ENCODE peak calls at places on chromosomes 13 and 19, in nine cellular contexts. One of them, this sample, is unnamed. For H3K4me1, the result is how much of the 10 kb centered on the place peaks cover.

GRCh38 chr13:108188260-108188659 is 27.1 kb downstream of the LIG4 start:
- DNase-seq in esophagus squamous epithelium: no peak
- DNase-seq in mucosa of descending colon: no peak
- DNase-seq in HCT116: no peak
- DNase-seq in heart right ventricle: no peak
- DNase-seq in adrenal gland: no peak
- DNase-seq in tibial nerve: no peak
- DNase-seq in psoas muscle: no peak
- DNase-seq in thoracic aorta: no peak
- DNase-seq in this sample: no peak

GRCh38 chr13:112132142-112132541 is 65.2 kb downstream of the SOX1 start:
- DNase-seq in heart right ventricle: no peak
- DNase-seq in thoracic aorta: no peak
- DNase-seq in adrenal gland: no peak
- DNase-seq in psoas muscle: no peak
- DNase-seq in esophagus squamous epithelium: no peak
- DNase-seq in mucosa of descending colon: no peak
- DNase-seq in HCT116: no peak
- DNase-seq in tibial nerve: no peak
- DNase-seq in this sample: peak

GRCh38 chr13:44415815-44416214 is 42.2 kb downstream of the SERP2 start:
- DNase-seq in heart right ventricle: no peak
- DNase-seq in adrenal gland: no peak
- DNase-seq in tibial nerve: no peak
- DNase-seq in mucosa of descending colon: no peak
- DNase-seq in thoracic aorta: no peak
- DNase-seq in psoas muscle: no peak
- DNase-seq in HCT116: no peak
- DNase-seq in esophagus squamous epithelium: no peak
- DNase-seq in this sample: no peak

GRCh38 chr19:37932985-37933953 is 26.3 kb downstream of the SIPA1L3 start:
- DNase-seq in psoas muscle: peak
- DNase-seq in HCT116: no peak
- DNase-seq in esophagus squamous epithelium: no peak
- DNase-seq in tibial nerve: no peak
- DNase-seq in heart right ventricle: no peak
- DNase-seq in mucosa of descending colon: peak
- DNase-seq in adrenal gland: no peak
- DNase-seq in thoracic aorta: no peak
- DNase-seq in this sample: no peak

GRCh38 chr19:46288896-46289588 is 7.8 kb upstream of the HIF3A start:
- DNase-seq in mucosa of descending colon: no peak
- DNase-seq in thoracic aorta: no peak
- DNase-seq in HCT116: no peak
- DNase-seq in tibial nerve: no peak
- DNase-seq in adrenal gland: peak
- DNase-seq in psoas muscle: no peak
- DNase-seq in esophagus squamous epithelium: no peak
- DNase-seq in heart right ventricle: peak
- DNase-seq in this sample: no peak

GRCh38 chr13:22235285-22235949 is 564.5 kb downstream of the FGF9 start:
- DNase-seq in psoas muscle: no peak
- DNase-seq in thoracic aorta: no peak
- DNase-seq in heart right ventricle: no peak
- DNase-seq in mucosa of descending colon: no peak
- DNase-seq in HCT116: peak
- DNase-seq in tibial nerve: no peak
- DNase-seq in adrenal gland: no peak
- DNase-seq in esophagus squamous epithelium: no peak
- DNase-seq in this sample: no peak

GRCh38 chr19:3538965-3539742 is at the start of gene TEKTIP1:
- DNase-seq in heart right ventricle: no peak
- DNase-seq in thoracic aorta: no peak
- DNase-seq in adrenal gland: no peak
- DNase-seq in tibial nerve: no peak
- DNase-seq in psoas muscle: no peak
- DNase-seq in mucosa of descending colon: no peak
- DNase-seq in esophagus squamous epithelium: no peak
- DNase-seq in HCT116: no peak
- DNase-seq in this sample: no peak

GRCh38 chr19:2986951-2987491 is 9.7 kb downstream of the TLE6 start:
- DNase-seq in HCT116: no peak
- DNase-seq in thoracic aorta: no peak
- DNase-seq in mucosa of descending colon: no peak
- DNase-seq in adrenal gland: no peak
- DNase-seq in tibial nerve: no peak
- DNase-seq in esophagus squamous epithelium: no peak
- DNase-seq in psoas muscle: no peak
- DNase-seq in heart right ventricle: no peak
- DNase-seq in this sample: no peak

GRCh38 chr19:19657397-19657783 is 6.1 kb downstream of the ATP13A1 start:
- DNase-seq in thoracic aorta: no peak
- DNase-seq in HCT116: no peak
- DNase-seq in adrenal gland: no peak
- DNase-seq in tibial nerve: no peak
- DNase-seq in esophagus squamous epithelium: no peak
- DNase-seq in psoas muscle: no peak
- DNase-seq in mucosa of descending colon: peak
- DNase-seq in heart right ventricle: no peak
- DNase-seq in this sample: no peak

GRCh38 chr13:43377149-43377548 is 353.8 kb downstream of the DNAJC15 start:
- DNase-seq in HCT116: no peak
- DNase-seq in esophagus squamous epithelium: no peak
- DNase-seq in thoracic aorta: no peak
- DNase-seq in tibial nerve: no peak
- DNase-seq in mucosa of descending colon: no peak
- DNase-seq in heart right ventricle: no peak
- DNase-seq in psoas muscle: peak
- DNase-seq in adrenal gland: no peak
- DNase-seq in this sample: no peak

GRCh38 chr13:89783221-89783755 is 1564.2 kb upstream of the MIR17HG start:
- DNase-seq in esophagus squamous epithelium: no peak
- DNase-seq in psoas muscle: no peak
- DNase-seq in mucosa of descending colon: no peak
- DNase-seq in tibial nerve: no peak
- DNase-seq in thoracic aorta: no peak
- DNase-seq in HCT116: no peak
- DNase-seq in adrenal gland: no peak
- DNase-seq in heart right ventricle: no peak
- DNase-seq in this sample: no peak

GRCh38 chr13:102707465-102707864 is 12.6 kb upstream of the METTL21C start:
- DNase-seq in mucosa of descending colon: no peak
- DNase-seq in heart right ventricle: no peak
- DNase-seq in psoas muscle: no peak
- DNase-seq in HCT116: no peak
- DNase-seq in adrenal gland: peak
- DNase-seq in thoracic aorta: no peak
- DNase-seq in tibial nerve: no peak
- DNase-seq in esophagus squamous epithelium: no peak
- DNase-seq in this sample: no peak

GRCh38 chr19:45645631-45646344 is 6.6 kb upstream of the EML2 start:
- DNase-seq in mucosa of descending colon: peak
- DNase-seq in tibial nerve: peak
- DNase-seq in adrenal gland: peak
- DNase-seq in esophagus squamous epithelium: peak
- DNase-seq in heart right ventricle: peak
- DNase-seq in psoas muscle: peak
- DNase-seq in HCT116: peak
- DNase-seq in thoracic aorta: no peak
- DNase-seq in this sample: peak

GRCh38 chr13:72514141-72514540 is 213.3 kb downstream of the MZT1 start:
- DNase-seq in thoracic aorta: no peak
- DNase-seq in tibial nerve: no peak
- DNase-seq in adrenal gland: no peak
- DNase-seq in HCT116: no peak
- DNase-seq in heart right ventricle: no peak
- DNase-seq in psoas muscle: no peak
- DNase-seq in esophagus squamous epithelium: no peak
- DNase-seq in mucosa of descending colon: no peak
- DNase-seq in this sample: no peak

GRCh38 chr13:44402902-44403719 is 29.5 kb downstream of the SERP2 start:
- DNase-seq in thoracic aorta: no peak
- DNase-seq in HCT116: no peak
- DNase-seq in tibial nerve: no peak
- DNase-seq in heart right ventricle: no peak
- DNase-seq in adrenal gland: no peak
- DNase-seq in mucosa of descending colon: peak
- DNase-seq in psoas muscle: no peak
- DNase-seq in esophagus squamous epithelium: no peak
- DNase-seq in this sample: peak

GRCh38 chr13:36385471-36385870 is 39.3 kb upstream of the SPART start:
- DNase-seq in adrenal gland: no peak
- DNase-seq in psoas muscle: no peak
- DNase-seq in thoracic aorta: no peak
- DNase-seq in tibial nerve: no peak
- DNase-seq in mucosa of descending colon: no peak
- DNase-seq in HCT116: no peak
- DNase-seq in heart right ventricle: no peak
- DNase-seq in esophagus squamous epithelium: no peak
- DNase-seq in this sample: no peak

GRCh38 chr13:73835138-73835721 is 299.0 kb downstream of the KLF12 start:
- DNase-seq in thoracic aorta: no peak
- DNase-seq in heart right ventricle: no peak
- DNase-seq in esophagus squamous epithelium: no peak
- DNase-seq in adrenal gland: no peak
- DNase-seq in mucosa of descending colon: no peak
- DNase-seq in HCT116: peak
- DNase-seq in psoas muscle: no peak
- DNase-seq in tibial nerve: no peak
- DNase-seq in this sample: no peak

GRCh38 chr13:36685912-36686311 is 12.1 kb downstream of the SERTM1 start:
- DNase-seq in esophagus squamous epithelium: no peak
- DNase-seq in psoas muscle: no peak
- DNase-seq in mucosa of descending colon: no peak
- DNase-seq in HCT116: no peak
- DNase-seq in adrenal gland: no peak
- DNase-seq in heart right ventricle: no peak
- DNase-seq in thoracic aorta: no peak
- DNase-seq in tibial nerve: no peak
- DNase-seq in this sample: no peak

GRCh38 chr13:48235100-48235813 is 2.3 kb downstream of the ITM2B start:
- DNase-seq in adrenal gland: peak
- DNase-seq in esophagus squamous epithelium: no peak
- DNase-seq in HCT116: no peak
- DNase-seq in heart right ventricle: peak
- DNase-seq in psoas muscle: no peak
- DNase-seq in mucosa of descending colon: no peak
- DNase-seq in tibial nerve: no peak
- DNase-seq in thoracic aorta: no peak
- DNase-seq in this sample: no peak

GRCh38 chr19:24029941-24030636 is 56.9 kb upstream of the ZNF254 start:
- DNase-seq in psoas muscle: no peak
- DNase-seq in thoracic aorta: no peak
- DNase-seq in esophagus squamous epithelium: no peak
- DNase-seq in HCT116: no peak
- DNase-seq in adrenal gland: no peak
- DNase-seq in tibial nerve: no peak
- DNase-seq in mucosa of descending colon: no peak
- DNase-seq in heart right ventricle: no peak
- DNase-seq in this sample: no peak

DNA sequence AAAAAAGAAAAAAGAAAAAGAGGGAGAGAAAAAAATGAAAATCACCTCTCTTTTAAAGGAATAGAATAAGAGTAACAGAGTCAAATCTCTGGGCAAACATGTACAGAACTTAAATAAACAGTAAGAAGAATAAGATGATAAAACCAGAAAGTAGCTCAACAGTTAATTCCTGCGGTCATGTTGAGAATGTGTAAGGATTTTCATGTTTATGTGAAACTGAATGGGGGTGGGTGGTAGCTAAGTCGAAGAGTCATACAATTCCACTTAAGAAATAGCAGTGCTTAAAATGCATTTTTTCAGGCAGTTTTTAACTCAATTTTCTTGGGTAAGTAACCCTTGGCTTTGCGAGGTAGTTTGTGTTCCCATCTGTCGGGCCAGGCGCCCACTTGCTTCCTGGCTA is 60.9 kb downstream of the PEX11G start:
- DNase-seq in psoas muscle: no peak
- DNase-seq in mucosa of descending colon: no peak
- DNase-seq in esophagus squamous epithelium: no peak
- DNase-seq in HCT116: no peak
- DNase-seq in tibial nerve: no peak
- DNase-seq in thoracic aorta: no peak
- DNase-seq in adrenal gland: no peak
- DNase-seq in heart right ventricle: no peak
- DNase-seq in this sample: no peak
- H3K4me3 ChIP-seq in psoas muscle: no peak
- H3K4me3 ChIP-seq in mucosa of descending colon: no peak
- H3K4me3 ChIP-seq in esophagus squamous epithelium: no peak
- H3K4me3 ChIP-seq in HCT116: no peak
- H3K4me3 ChIP-seq in tibial nerve: no peak
- H3K4me3 ChIP-seq in thoracic aorta: no peak
- H3K4me3 ChIP-seq in adrenal gland: no peak
- H3K4me3 ChIP-seq in heart right ventricle: no peak
- H3K4me3 ChIP-seq in this sample: no peak

GRCh38 chr13:110297011-110297410 is 9.9 kb downstream of the COL4A1 start:
- DNase-seq in esophagus squamous epithelium: no peak
- DNase-seq in heart right ventricle: no peak
- DNase-seq in tibial nerve: no peak
- DNase-seq in adrenal gland: no peak
- DNase-seq in thoracic aorta: no peak
- DNase-seq in mucosa of descending colon: no peak
- DNase-seq in psoas muscle: no peak
- DNase-seq in HCT116: no peak
- DNase-seq in this sample: no peak
- H3K4me1 ChIP-seq in esophagus squamous epithelium: under half
- H3K4me1 ChIP-seq in heart right ventricle: half or more
- H3K4me1 ChIP-seq in tibial nerve: under half
- H3K4me1 ChIP-seq in adrenal gland: under half
- H3K4me1 ChIP-seq in thoracic aorta: half or more
- H3K4me1 ChIP-seq in mucosa of descending colon: under half
- H3K4me1 ChIP-seq in psoas muscle: under half
- H3K4me1 ChIP-seq in HCT116: under half
- H3K4me1 ChIP-seq in this sample: under half

GRCh38 chr19:17555480-17555928 is at the start of gene COLGALT1:
- DNase-seq in heart right ventricle: peak
- DNase-seq in tibial nerve: peak
- DNase-seq in thoracic aorta: peak
- DNase-seq in psoas muscle: peak
- DNase-seq in HCT116: peak
- DNase-seq in esophagus squamous epithelium: peak
- DNase-seq in mucosa of descending colon: peak
- DNase-seq in adrenal gland: peak
- DNase-seq in this sample: peak
- TF ChIP-seq CTCF in heart right ventricle: no peak
- TF ChIP-seq CTCF in tibial nerve: no peak
- TF ChIP-seq CTCF in thoracic aorta: no peak
- TF ChIP-seq CTCF in psoas muscle: no peak
- TF ChIP-seq CTCF in HCT116: no peak
- TF ChIP-seq CTCF in esophagus squamous epithelium: no peak
- TF ChIP-seq CTCF in mucosa of descending colon: no peak
- TF ChIP-seq CTCF in adrenal gland: no peak
- TF ChIP-seq CTCF in this sample: no peak

DNA sequence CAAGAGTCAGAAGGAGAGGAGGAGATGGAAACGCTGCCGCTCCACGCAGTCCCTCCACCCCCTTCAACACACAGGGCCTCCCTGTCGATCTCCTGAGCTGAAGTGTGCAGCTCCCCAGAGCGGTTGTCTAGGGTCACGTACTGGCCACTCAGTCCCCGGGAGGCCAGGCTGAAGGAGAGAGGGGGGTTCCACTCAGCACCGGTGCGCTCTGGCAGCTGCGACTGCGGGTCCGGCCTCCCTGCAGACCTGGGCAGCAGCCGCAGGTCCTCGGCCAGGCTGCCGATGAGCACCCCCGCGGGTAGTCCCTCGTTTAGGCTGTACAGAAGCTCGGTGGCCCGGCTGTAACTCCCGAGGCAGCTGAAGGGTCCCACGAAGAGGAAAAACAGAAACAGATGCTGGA is 2.1 kb downstream of the PCDH20 start:
- DNase-seq in esophagus squamous epithelium: no peak
- DNase-seq in mucosa of descending colon: no peak
- DNase-seq in adrenal gland: no peak
- DNase-seq in HCT116: no peak
- DNase-seq in tibial nerve: no peak
- DNase-seq in psoas muscle: no peak
- DNase-seq in thoracic aorta: no peak
- DNase-seq in heart right ventricle: no peak
- DNase-seq in this sample: no peak
- H3K4me3 ChIP-seq in esophagus squamous epithelium: peak
- H3K4me3 ChIP-seq in mucosa of descending colon: no peak
- H3K4me3 ChIP-seq in adrenal gland: no peak
- H3K4me3 ChIP-seq in HCT116: no peak
- H3K4me3 ChIP-seq in tibial nerve: peak
- H3K4me3 ChIP-seq in psoas muscle: no peak
- H3K4me3 ChIP-seq in thoracic aorta: peak
- H3K4me3 ChIP-seq in heart right ventricle: peak
- H3K4me3 ChIP-seq in this sample: no peak

This sample was measured in breast epithelium.